ENCODE peak calls at places on chromosome 19, in nine cellular contexts. N is lung; F is ascending aorta; W is breast epithelium; K is GM23248; Y is left ventricle myocardium inferior; R is CD4-positive, CD25-positive, alpha-beta regulatory T cell; O is mesenchymal stem cell; V is colonic mucosa. A is an unnamed sample.

GRCh38 chr19:50998061-50998460 is 3.3 kb downstream of the KLK8 start:
- DNase-seq in V (no peak), O (no peak), R (no peak), Y (no peak), K (no peak), F (no peak), W (no peak), N (no peak), A (no peak)

GRCh38 chr19:13883665-13884064 is 6.7 kb downstream of the NANOS3 start:
- DNase-seq in V (no peak), R (no peak), O (no peak), N (no peak), W (no peak), Y (no peak), K (peak; percentile 35), F (no peak), A (no peak)

GRCh38 chr19:19460258-19460731 is 54.8 kb downstream of the GATAD2A start:
- DNase-seq in Y (no peak), N (no peak), K (peak; percentile 42), V (no peak), W (no peak), R (no peak), O (peak; percentile 43), F (no peak), A (no peak)

GRCh38 chr19:42132030-42132628 is at the start of gene POU2F2:
- DNase-seq in F (peak; percentile 40), V (peak; percentile 55), O (peak; percentile 30), Y (peak; percentile 39), K (no peak), N (peak; percentile 30), R (peak; percentile 88), W (peak; percentile 20), A (no peak)

GRCh38 chr19:14147797-14148605 is 11.6 kb upstream of the ASF1B start:
- DNase-seq in V (peak; percentile 72), O (peak; percentile 63), K (peak; percentile 84), Y (peak; percentile 72), R (peak; percentile 40), W (peak; percentile 64), N (peak; percentile 64), F (no peak), A (peak; percentile 52)

GRCh38 chr19:55546822-55547614 is 1.7 kb upstream of the SBK3 start:
- DNase-seq in O (peak; percentile 46), V (peak; percentile 46), W (peak; percentile 69), R (no peak), Y (peak; percentile 85), F (peak; percentile 70), N (peak; percentile 64), K (peak; percentile 79), A (peak; percentile 30)

GRCh38 chr19:41860419-41861097 is 503 bp downstream of the RPS19 start:
- DNase-seq in R (no peak), V (no peak), O (peak; percentile 5), Y (no peak), K (peak; percentile 56), N (peak; percentile 44), W (no peak), F (no peak), A (no peak)

GRCh38 chr19:55504981-55505380 is 16.7 kb downstream of the SSC5D start:
- DNase-seq in O (no peak), Y (no peak), N (no peak), R (no peak), V (no peak), K (no peak), W (no peak), F (no peak), A (no peak)

GRCh38 chr19:13020002-13020414 is 24.7 kb downstream of the NFIX start:
- DNase-seq in R (no peak), V (no peak), F (no peak), Y (no peak), O (no peak), K (peak; percentile 73), N (no peak), W (no peak), A (no peak)

GRCh38 chr19:5718579-5719273 is 1.2 kb downstream of the LONP1 start:
- DNase-seq in K (peak; percentile 91), R (no peak), V (no peak), N (no peak), F (no peak), W (no peak), Y (no peak), O (peak; percentile 93), A (no peak)

GRCh38 chr19:55463583-55464031 is 944 bp downstream of the C19orf85 start:
- DNase-seq in V (no peak), K (no peak), R (no peak), W (no peak), N (no peak), F (no peak), Y (no peak), O (no peak), A (no peak)

GRCh38 chr19:4693471-4694121 is 23.5 kb upstream of the MYDGF start:
- DNase-seq in V (no peak), O (no peak), W (no peak), R (no peak), N (no peak), F (no peak), Y (no peak), K (no peak), A (no peak)

GRCh38 chr19:40663712-40664692 is 26.4 kb downstream of the NUMBL start:
- DNase-seq in N (no peak), R (no peak), F (no peak), V (no peak), Y (peak; percentile 17), O (peak; percentile 63), W (no peak), K (peak; percentile 61), A (no peak)

GRCh38 chr19:37931941-37932655 is 25.1 kb downstream of the SIPA1L3 start:
- DNase-seq in F (no peak), V (peak; percentile 89), K (peak; percentile 76), R (no peak), O (peak; percentile 86), W (peak; percentile 87), Y (peak; percentile 32), N (peak; percentile 88), A (no peak)
- H3K27ac ChIP-seq in F (no peak overlapping the region), V (peak overlapping the region; percentile 88), K (peak overlapping the region; percentile 64), R (no peak overlapping the region), O (peak overlapping the region; percentile 95), W (peak overlapping the region; percentile 83), Y (no peak overlapping the region), N (no peak overlapping the region), A (peak overlapping the region; percentile 5)

GRCh38 chr19:49357186-49357585 is 5.0 kb downstream of the TEAD2 start:
- DNase-seq in F (no peak), V (no peak), K (no peak), Y (no peak), O (no peak), R (no peak), N (no peak), W (no peak), A (no peak)

GRCh38 chr19:49361438-49362047 is 673 bp downstream of the TEAD2 start:
- DNase-seq in N (peak; percentile 74), F (peak; percentile 23), W (peak; percentile 65), V (peak; percentile 88), K (peak; percentile 75), R (no peak), O (peak; percentile 93), Y (peak; percentile 85), A (peak; percentile 72)

GRCh38 chr19:49362048-49362925 is at the start of gene TEAD2:
- DNase-seq in N (peak; percentile 71), O (peak; percentile 78), F (no peak), R (no peak), W (peak; percentile 46), K (peak; percentile 77), V (peak; percentile 86), Y (peak; percentile 86), A (peak; percentile 68)

GRCh38 chr19:49362926-49363264 is 679 bp upstream of the TEAD2 start:
- DNase-seq in F (no peak), W (peak; percentile 63), R (no peak), N (peak; percentile 49), O (no peak), V (peak; percentile 56), K (peak; percentile 76), Y (peak; percentile 59), A (peak; percentile 21)

DNA sequence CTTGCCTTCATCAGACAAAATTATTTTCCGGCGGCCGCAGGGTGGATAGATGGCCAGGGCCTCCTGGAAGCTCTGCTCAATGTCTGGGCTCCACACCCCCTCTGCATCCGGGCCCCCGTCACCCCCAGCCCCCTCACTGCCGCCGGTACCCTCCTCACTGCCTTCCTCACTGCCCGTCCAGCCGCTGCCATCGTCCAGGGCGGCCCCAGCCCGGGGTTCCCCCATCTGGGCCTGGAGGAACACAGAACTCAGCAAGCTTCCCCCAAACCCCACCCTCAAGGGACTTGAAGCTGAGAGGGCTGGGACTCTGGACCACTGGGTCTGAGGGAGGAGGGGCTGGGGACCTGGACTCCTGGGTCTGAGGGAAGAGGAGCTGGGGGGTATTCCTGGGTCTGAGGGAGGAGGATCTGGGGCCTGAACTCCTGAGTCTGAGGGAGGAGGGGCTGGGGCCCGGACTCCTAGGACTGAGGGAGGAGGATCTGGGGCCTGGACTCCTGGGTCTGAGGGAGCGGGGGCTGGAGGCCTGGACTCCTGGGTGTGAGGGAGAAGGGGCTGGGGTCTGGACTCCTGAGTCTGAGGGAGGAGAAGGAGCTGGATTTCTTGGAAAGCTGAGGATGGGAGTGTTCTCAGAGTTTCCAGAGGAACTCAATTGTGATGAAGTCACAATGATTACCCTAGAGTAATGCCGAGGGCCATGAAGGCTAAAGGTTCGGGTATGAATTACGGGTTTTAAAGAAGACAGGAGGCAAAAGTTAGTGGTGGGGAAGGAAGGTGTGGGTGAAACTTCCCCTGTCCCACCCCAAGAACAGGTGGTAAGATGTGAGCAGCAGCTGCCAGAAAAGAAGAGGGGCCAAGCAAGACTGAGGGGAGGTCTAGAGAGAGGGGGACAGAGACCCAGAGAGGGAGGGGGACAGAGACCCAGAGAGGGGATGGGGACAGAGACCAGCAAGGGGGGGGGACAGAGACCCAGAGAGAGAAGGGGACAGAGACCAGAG is 2.1 kb downstream of the TEAD2 start:
- DNase-seq in R (no peak), F (no peak), V (no peak), N (no peak), O (peak; percentile 13), W (no peak), Y (no peak), K (no peak), A (no peak)
- H3K4me3 ChIP-seq in R (no peak overlapping the region), F (no peak overlapping the region), V (no peak overlapping the region), N (no peak overlapping the region), O (no peak overlapping the region), W (no peak overlapping the region), Y (no peak overlapping the region), K (no peak overlapping the region), A (no peak overlapping the region)

DNA sequence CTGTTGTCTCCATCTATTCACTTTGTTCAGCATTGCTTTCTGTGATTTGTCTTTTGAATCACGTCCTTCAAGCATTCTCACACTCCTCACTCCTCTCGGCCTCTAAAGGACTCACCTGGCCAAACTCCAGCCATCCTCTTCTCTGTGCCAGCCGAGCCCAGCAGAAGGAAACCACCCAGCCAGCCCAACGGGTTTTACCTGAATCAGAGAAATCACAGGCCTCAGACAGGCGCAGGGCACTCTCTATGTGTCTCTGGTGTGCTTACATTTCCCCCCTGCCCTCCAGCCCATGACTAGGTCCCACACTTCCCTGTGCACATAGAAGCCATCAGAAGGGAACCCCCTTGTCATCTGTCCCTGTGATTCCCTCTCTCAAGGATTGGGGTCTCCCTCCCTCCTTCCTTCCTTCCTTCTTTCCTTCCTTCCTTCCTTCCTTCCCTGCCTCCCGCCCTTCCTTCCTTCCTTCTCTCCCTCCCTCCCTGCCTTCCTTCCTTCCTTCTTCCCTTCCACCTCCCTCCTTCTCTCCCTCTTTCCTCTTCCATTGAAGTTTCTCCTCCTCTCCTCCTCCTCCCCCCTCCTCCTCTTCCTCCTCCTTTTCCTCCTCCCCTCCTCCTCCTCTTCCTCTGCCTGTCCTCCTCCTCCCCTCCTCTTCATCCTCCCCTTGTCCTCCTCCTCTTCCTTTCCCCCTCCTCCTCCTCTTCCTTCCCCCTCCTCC is 8.8 kb upstream of the ZNF541 start:
- DNase-seq in O (no peak), Y (no peak), N (peak; percentile 76), W (peak; percentile 81), R (no peak), V (no peak), K (no peak), F (no peak), A (no peak)
- H3K27ac ChIP-seq in O (no peak overlapping the region), Y (peak overlapping the region; percentile 12), N (no peak overlapping the region), W (peak overlapping the region; percentile 79), R (peak overlapping the region; percentile 55), V (no peak overlapping the region), K (no peak overlapping the region), F (no peak overlapping the region), A (no peak overlapping the region)

GRCh38 chr19:36031308-36031707 is 1.4 kb downstream of the CLIP3 start:
- DNase-seq in W (no peak), N (no peak), K (no peak), O (no peak), F (no peak), R (no peak), V (no peak), Y (no peak), A (no peak)
- H3K4me3 ChIP-seq in W (no peak overlapping the region), N (no peak overlapping the region), K (no peak overlapping the region), O (no peak overlapping the region), F (peak overlapping the region; percentile 95), R (no peak overlapping the region), V (no peak overlapping the region), Y (no peak overlapping the region), A (no peak overlapping the region)

A was measured in tibial nerve.